ENCODE peak calls at places on chromosomes 11 and 22, in nine cellular contexts. One of them, this sample, is unnamed.
A peak's percentile ranks its signal among the peaks of the same experiment; 100 is the strongest.

GRCh38 chr22:46536559-46537220 is 730 bp downstream of the CELSR1 start:
- DNase-seq in ascending aorta: no peak
- DNase-seq in CD4-positive, CD25-positive, alpha-beta regulatory T cell: no peak
- DNase-seq in brain microvascular endothelial cell: no peak
- DNase-seq in keratinocyte: no peak
- DNase-seq in right cardiac atrium: no peak
- DNase-seq in CD8-positive, alpha-beta T cell: no peak
- DNase-seq in sigmoid colon: no peak
- DNase-seq in substantia nigra: no peak
- DNase-seq in this sample: no peak

GRCh38 chr22:46072030-46072881 is 78.1 kb upstream of the PPARA start:
- DNase-seq in ascending aorta: peak; percentile 83
- DNase-seq in keratinocyte: no peak
- DNase-seq in right cardiac atrium: peak; percentile 75
- DNase-seq in brain microvascular endothelial cell: no peak
- DNase-seq in sigmoid colon: peak; percentile 83
- DNase-seq in CD8-positive, alpha-beta T cell: peak; percentile 13
- DNase-seq in CD4-positive, CD25-positive, alpha-beta regulatory T cell: peak; percentile 44
- DNase-seq in substantia nigra: no peak
- DNase-seq in this sample: peak; percentile 79

GRCh38 chr11:62504158-62504973 is 42.2 kb downstream of the AHNAK start:
- DNase-seq in right cardiac atrium: no peak
- DNase-seq in keratinocyte: no peak
- DNase-seq in sigmoid colon: no peak
- DNase-seq in substantia nigra: no peak
- DNase-seq in CD8-positive, alpha-beta T cell: no peak
- DNase-seq in CD4-positive, CD25-positive, alpha-beta regulatory T cell: no peak
- DNase-seq in brain microvascular endothelial cell: no peak
- DNase-seq in ascending aorta: no peak
- DNase-seq in this sample: no peak

GRCh38 chr22:23609983-23610781 is 21.9 kb downstream of the DRICH1 start:
- DNase-seq in keratinocyte: no peak
- DNase-seq in ascending aorta: no peak
- DNase-seq in right cardiac atrium: no peak
- DNase-seq in CD4-positive, CD25-positive, alpha-beta regulatory T cell: peak; percentile 34
- DNase-seq in sigmoid colon: no peak
- DNase-seq in brain microvascular endothelial cell: no peak
- DNase-seq in substantia nigra: no peak
- DNase-seq in CD8-positive, alpha-beta T cell: no peak
- DNase-seq in this sample: no peak

GRCh38 chr22:19292262-19293230 is 1.0 kb upstream of the CLTCL1 start:
- DNase-seq in ascending aorta: peak; percentile 68
- DNase-seq in substantia nigra: no peak
- DNase-seq in keratinocyte: no peak
- DNase-seq in brain microvascular endothelial cell: no peak
- DNase-seq in CD4-positive, CD25-positive, alpha-beta regulatory T cell: no peak
- DNase-seq in sigmoid colon: no peak
- DNase-seq in right cardiac atrium: no peak
- DNase-seq in CD8-positive, alpha-beta T cell: peak; percentile 10
- DNase-seq in this sample: no peak

GRCh38 chr11:90594658-90595057 is 371.8 kb upstream of the CHORDC1 start:
- DNase-seq in sigmoid colon: no peak
- DNase-seq in brain microvascular endothelial cell: no peak
- DNase-seq in right cardiac atrium: no peak
- DNase-seq in CD4-positive, CD25-positive, alpha-beta regulatory T cell: no peak
- DNase-seq in substantia nigra: no peak
- DNase-seq in ascending aorta: no peak
- DNase-seq in CD8-positive, alpha-beta T cell: no peak
- DNase-seq in keratinocyte: no peak
- DNase-seq in this sample: no peak

GRCh38 chr11:111449158-111449557 is 63.0 kb downstream of the BTG4 start:
- DNase-seq in keratinocyte: no peak
- DNase-seq in ascending aorta: no peak
- DNase-seq in brain microvascular endothelial cell: no peak
- DNase-seq in right cardiac atrium: no peak
- DNase-seq in substantia nigra: no peak
- DNase-seq in sigmoid colon: no peak
- DNase-seq in CD8-positive, alpha-beta T cell: no peak
- DNase-seq in CD4-positive, CD25-positive, alpha-beta regulatory T cell: no peak
- DNase-seq in this sample: no peak

GRCh38 chr11:119166368-119167076 is 2.0 kb upstream of the NLRX1 start:
- DNase-seq in CD4-positive, CD25-positive, alpha-beta regulatory T cell: no peak
- DNase-seq in keratinocyte: peak; percentile 69
- DNase-seq in substantia nigra: no peak
- DNase-seq in brain microvascular endothelial cell: peak; percentile 60
- DNase-seq in right cardiac atrium: no peak
- DNase-seq in CD8-positive, alpha-beta T cell: no peak
- DNase-seq in sigmoid colon: no peak
- DNase-seq in ascending aorta: no peak
- DNase-seq in this sample: no peak

GRCh38 chr11:64539711-64540420 is 51.2 kb upstream of the SLC22A12 start:
- DNase-seq in brain microvascular endothelial cell: no peak
- DNase-seq in CD8-positive, alpha-beta T cell: no peak
- DNase-seq in sigmoid colon: no peak
- DNase-seq in substantia nigra: no peak
- DNase-seq in right cardiac atrium: no peak
- DNase-seq in CD4-positive, CD25-positive, alpha-beta regulatory T cell: no peak
- DNase-seq in keratinocyte: no peak
- DNase-seq in ascending aorta: no peak
- DNase-seq in this sample: no peak

GRCh38 chr11:121669422-121669821 is 216.7 kb upstream of the SORL1-AS1 start:
- DNase-seq in keratinocyte: no peak
- DNase-seq in sigmoid colon: no peak
- DNase-seq in CD8-positive, alpha-beta T cell: no peak
- DNase-seq in CD4-positive, CD25-positive, alpha-beta regulatory T cell: no peak
- DNase-seq in right cardiac atrium: no peak
- DNase-seq in substantia nigra: no peak
- DNase-seq in brain microvascular endothelial cell: no peak
- DNase-seq in ascending aorta: no peak
- DNase-seq in this sample: peak; percentile 25

GRCh38 chr22:35480143-35480542 is 60.5 kb upstream of the RASD2 start:
- DNase-seq in CD8-positive, alpha-beta T cell: no peak
- DNase-seq in ascending aorta: no peak
- DNase-seq in brain microvascular endothelial cell: no peak
- DNase-seq in right cardiac atrium: peak; percentile 41
- DNase-seq in substantia nigra: no peak
- DNase-seq in keratinocyte: no peak
- DNase-seq in sigmoid colon: peak; percentile 96
- DNase-seq in CD4-positive, CD25-positive, alpha-beta regulatory T cell: no peak
- DNase-seq in this sample: peak; percentile 38

GRCh38 chr11:66493124-66493523 is 12.9 kb downstream of the DPP3 start:
- DNase-seq in keratinocyte: no peak
- DNase-seq in right cardiac atrium: no peak
- DNase-seq in substantia nigra: no peak
- DNase-seq in sigmoid colon: no peak
- DNase-seq in brain microvascular endothelial cell: no peak
- DNase-seq in ascending aorta: no peak
- DNase-seq in CD8-positive, alpha-beta T cell: no peak
- DNase-seq in CD4-positive, CD25-positive, alpha-beta regulatory T cell: no peak
- DNase-seq in this sample: no peak

GRCh38 chr11:73961321-73961720 is 10.5 kb downstream of the DNAJB13 start:
- DNase-seq in brain microvascular endothelial cell: no peak
- DNase-seq in CD8-positive, alpha-beta T cell: no peak
- DNase-seq in CD4-positive, CD25-positive, alpha-beta regulatory T cell: no peak
- DNase-seq in ascending aorta: peak; percentile 56
- DNase-seq in sigmoid colon: no peak
- DNase-seq in substantia nigra: no peak
- DNase-seq in right cardiac atrium: no peak
- DNase-seq in keratinocyte: no peak
- DNase-seq in this sample: no peak

GRCh38 chr11:18526130-18526520 is 617 bp downstream of the TSG101 start:
- DNase-seq in right cardiac atrium: no peak
- DNase-seq in CD8-positive, alpha-beta T cell: no peak
- DNase-seq in ascending aorta: no peak
- DNase-seq in brain microvascular endothelial cell: no peak
- DNase-seq in sigmoid colon: no peak
- DNase-seq in CD4-positive, CD25-positive, alpha-beta regulatory T cell: no peak
- DNase-seq in keratinocyte: no peak
- DNase-seq in substantia nigra: no peak
- DNase-seq in this sample: no peak

GRCh38 chr22:28984482-28985158 is 77.0 kb downstream of the C22orf31 start:
- DNase-seq in right cardiac atrium: no peak
- DNase-seq in substantia nigra: no peak
- DNase-seq in CD8-positive, alpha-beta T cell: no peak
- DNase-seq in keratinocyte: no peak
- DNase-seq in CD4-positive, CD25-positive, alpha-beta regulatory T cell: no peak
- DNase-seq in ascending aorta: no peak
- DNase-seq in brain microvascular endothelial cell: no peak
- DNase-seq in sigmoid colon: no peak
- DNase-seq in this sample: no peak

GRCh38 chr22:49491221-49491635 is 336.4 kb downstream of the BRD1 start:
- DNase-seq in CD4-positive, CD25-positive, alpha-beta regulatory T cell: no peak
- DNase-seq in sigmoid colon: no peak
- DNase-seq in CD8-positive, alpha-beta T cell: no peak
- DNase-seq in ascending aorta: no peak
- DNase-seq in right cardiac atrium: no peak
- DNase-seq in keratinocyte: no peak
- DNase-seq in brain microvascular endothelial cell: no peak
- DNase-seq in substantia nigra: no peak
- DNase-seq in this sample: no peak

GRCh38 chr11:14500181-14500651 is 605 bp upstream of the COPB1 start:
- DNase-seq in ascending aorta: peak; percentile 67
- DNase-seq in CD8-positive, alpha-beta T cell: peak; percentile 44
- DNase-seq in brain microvascular endothelial cell: peak; percentile 47
- DNase-seq in substantia nigra: no peak
- DNase-seq in right cardiac atrium: peak; percentile 37
- DNase-seq in CD4-positive, CD25-positive, alpha-beta regulatory T cell: peak; percentile 88
- DNase-seq in keratinocyte: no peak
- DNase-seq in sigmoid colon: no peak
- DNase-seq in this sample: peak; percentile 56
- H3K27ac ChIP-seq in ascending aorta: peak overlapping the region; percentile 90
- H3K27ac ChIP-seq in CD8-positive, alpha-beta T cell: peak overlapping the region; percentile 65
- H3K27ac ChIP-seq in brain microvascular endothelial cell: peak overlapping the region; percentile 75
- H3K27ac ChIP-seq in substantia nigra: peak overlapping the region; percentile 85
- H3K27ac ChIP-seq in right cardiac atrium: peak overlapping the region; percentile 81
- H3K27ac ChIP-seq in CD4-positive, CD25-positive, alpha-beta regulatory T cell: peak overlapping the region; percentile 79
- H3K27ac ChIP-seq in keratinocyte: peak overlapping the region; percentile 47
- H3K27ac ChIP-seq in sigmoid colon: peak overlapping the region; percentile 93
- H3K27ac ChIP-seq in this sample: peak overlapping the region; percentile 78

GRCh38 chr11:6746086-6746618 is 25.6 kb downstream of the OR2AG2 start:
- DNase-seq in CD8-positive, alpha-beta T cell: peak; percentile 35
- DNase-seq in right cardiac atrium: no peak
- DNase-seq in sigmoid colon: no peak
- DNase-seq in ascending aorta: no peak
- DNase-seq in CD4-positive, CD25-positive, alpha-beta regulatory T cell: peak; percentile 84
- DNase-seq in keratinocyte: no peak
- DNase-seq in substantia nigra: no peak
- DNase-seq in brain microvascular endothelial cell: no peak
- DNase-seq in this sample: no peak

GRCh38 chr11:6747097-6747662 is 24.6 kb downstream of the OR2AG2 start:
- DNase-seq in CD8-positive, alpha-beta T cell: no peak
- DNase-seq in CD4-positive, CD25-positive, alpha-beta regulatory T cell: no peak
- DNase-seq in right cardiac atrium: no peak
- DNase-seq in keratinocyte: no peak
- DNase-seq in brain microvascular endothelial cell: no peak
- DNase-seq in sigmoid colon: no peak
- DNase-seq in ascending aorta: no peak
- DNase-seq in substantia nigra: no peak
- DNase-seq in this sample: no peak

GRCh38 chr11:6746626-6747025 is 25.1 kb downstream of the OR2AG2 start:
- DNase-seq in right cardiac atrium: no peak
- DNase-seq in keratinocyte: no peak
- DNase-seq in CD8-positive, alpha-beta T cell: no peak
- DNase-seq in sigmoid colon: no peak
- DNase-seq in CD4-positive, CD25-positive, alpha-beta regulatory T cell: no peak
- DNase-seq in substantia nigra: no peak
- DNase-seq in brain microvascular endothelial cell: no peak
- DNase-seq in ascending aorta: no peak
- DNase-seq in this sample: no peak

GRCh38 chr11:6745018-6745417 is 26.8 kb downstream of the OR2AG2 start:
- DNase-seq in keratinocyte: no peak
- DNase-seq in CD8-positive, alpha-beta T cell: no peak
- DNase-seq in brain microvascular endothelial cell: no peak
- DNase-seq in ascending aorta: no peak
- DNase-seq in substantia nigra: no peak
- DNase-seq in CD4-positive, CD25-positive, alpha-beta regulatory T cell: no peak
- DNase-seq in right cardiac atrium: no peak
- DNase-seq in sigmoid colon: no peak
- DNase-seq in this sample: no peak

DNA sequence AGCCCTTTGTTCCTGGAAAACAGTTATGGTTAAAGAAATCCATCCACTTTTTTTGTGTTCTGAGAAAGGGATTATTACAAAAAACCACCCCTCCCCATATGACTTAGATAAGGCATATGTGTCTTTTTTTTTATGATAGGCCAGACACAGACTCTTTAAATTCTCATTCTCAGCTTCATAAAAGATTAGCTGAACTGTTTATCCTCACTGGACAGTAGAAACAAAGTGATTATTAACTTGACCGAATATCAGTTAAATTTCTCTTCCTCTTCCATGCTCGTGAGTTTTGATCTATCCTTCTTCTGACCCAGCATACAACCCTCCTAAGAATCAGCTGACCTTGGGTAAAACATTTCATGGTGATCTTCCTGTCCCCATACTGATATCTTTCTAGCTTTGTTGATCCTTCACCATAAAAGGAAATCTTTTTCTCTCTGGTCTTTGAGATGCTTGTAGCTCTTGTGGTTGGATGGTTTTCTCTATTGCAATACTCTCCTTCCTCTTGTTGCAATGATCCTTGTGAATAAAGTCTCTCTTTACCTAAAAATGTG is 26.2 kb downstream of the OR2AG2 start:
- DNase-seq in brain microvascular endothelial cell: no peak
- DNase-seq in ascending aorta: no peak
- DNase-seq in keratinocyte: no peak
- DNase-seq in CD8-positive, alpha-beta T cell: no peak
- DNase-seq in CD4-positive, CD25-positive, alpha-beta regulatory T cell: peak; percentile 59
- DNase-seq in sigmoid colon: no peak
- DNase-seq in right cardiac atrium: no peak
- DNase-seq in substantia nigra: no peak
- DNase-seq in this sample: no peak
- H3K27ac ChIP-seq in brain microvascular endothelial cell: no peak overlapping the region
- H3K27ac ChIP-seq in ascending aorta: no peak overlapping the region
- H3K27ac ChIP-seq in keratinocyte: no peak overlapping the region
- H3K27ac ChIP-seq in CD8-positive, alpha-beta T cell: peak overlapping the region; percentile 69
- H3K27ac ChIP-seq in CD4-positive, CD25-positive, alpha-beta regulatory T cell: peak overlapping the region; percentile 93
- H3K27ac ChIP-seq in sigmoid colon: peak overlapping the region; percentile 28
- H3K27ac ChIP-seq in right cardiac atrium: no peak overlapping the region
- H3K27ac ChIP-seq in substantia nigra: no peak overlapping the region
- H3K27ac ChIP-seq in this sample: no peak overlapping the region

DNA sequence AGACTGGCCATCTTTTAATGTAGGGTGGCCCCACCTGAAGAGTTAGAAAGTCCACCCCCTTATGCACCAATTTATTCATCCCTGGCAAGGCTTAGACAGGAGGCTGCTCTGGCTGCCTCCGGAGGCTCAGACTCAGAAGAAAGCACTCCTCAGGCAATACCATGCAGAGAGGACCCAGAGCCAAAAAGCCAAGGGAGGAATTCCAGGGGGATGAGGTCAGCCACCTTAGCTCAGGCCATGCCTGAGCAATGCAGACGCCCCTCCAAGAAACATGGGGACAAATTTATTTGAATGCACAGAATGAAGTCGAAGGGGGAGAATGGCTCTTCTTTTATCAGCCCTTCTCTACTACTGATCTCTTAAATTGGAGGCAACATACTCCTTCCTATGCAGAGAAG is 39.7 kb upstream of the GLYAT start:
- DNase-seq in CD8-positive, alpha-beta T cell: no peak
- DNase-seq in sigmoid colon: no peak
- DNase-seq in keratinocyte: no peak
- DNase-seq in brain microvascular endothelial cell: no peak
- DNase-seq in right cardiac atrium: no peak
- DNase-seq in ascending aorta: no peak
- DNase-seq in CD4-positive, CD25-positive, alpha-beta regulatory T cell: no peak
- DNase-seq in substantia nigra: no peak
- DNase-seq in this sample: no peak
- H3K27ac ChIP-seq in CD8-positive, alpha-beta T cell: no peak overlapping the region
- H3K27ac ChIP-seq in sigmoid colon: no peak overlapping the region
- H3K27ac ChIP-seq in keratinocyte: peak overlapping the region; percentile 50
- H3K27ac ChIP-seq in brain microvascular endothelial cell: no peak overlapping the region
- H3K27ac ChIP-seq in right cardiac atrium: no peak overlapping the region
- H3K27ac ChIP-seq in ascending aorta: no peak overlapping the region
- H3K27ac ChIP-seq in CD4-positive, CD25-positive, alpha-beta regulatory T cell: no peak overlapping the region
- H3K27ac ChIP-seq in substantia nigra: no peak overlapping the region
- H3K27ac ChIP-seq in this sample: no peak overlapping the region

GRCh38 chr11:75421035-75421602 is 11.9 kb downstream of the KLHL35 start:
- DNase-seq in right cardiac atrium: no peak
- DNase-seq in CD4-positive, CD25-positive, alpha-beta regulatory T cell: no peak
- DNase-seq in keratinocyte: no peak
- DNase-seq in ascending aorta: no peak
- DNase-seq in CD8-positive, alpha-beta T cell: no peak
- DNase-seq in sigmoid colon: no peak
- DNase-seq in substantia nigra: no peak
- DNase-seq in brain microvascular endothelial cell: no peak
- DNase-seq in this sample: no peak
- H3K27ac ChIP-seq in right cardiac atrium: no peak overlapping the region
- H3K27ac ChIP-seq in CD4-positive, CD25-positive, alpha-beta regulatory T cell: no peak overlapping the region
- H3K27ac ChIP-seq in keratinocyte: no peak overlapping the region
- H3K27ac ChIP-seq in ascending aorta: peak overlapping the region; percentile 91
- H3K27ac ChIP-seq in CD8-positive, alpha-beta T cell: no peak overlapping the region
- H3K27ac ChIP-seq in sigmoid colon: no peak overlapping the region
- H3K27ac ChIP-seq in substantia nigra: peak overlapping the region; percentile 89
- H3K27ac ChIP-seq in brain microvascular endothelial cell: no peak overlapping the region
- H3K27ac ChIP-seq in this sample: no peak overlapping the region

This sample was measured in A673.